ENCODE peak calls at places on chromosomes 6 and 20, in eight cellular contexts. Z is astrocyte of the cerebellum, W is fibroblast of pulmonary artery, V is BJ, O is kidney epithelial cell, N is epithelial cell of proximal tubule, I is heart left ventricle, S is A549. X is an unnamed sample.

GRCh38 chr6:52994031-52994788 is 874 bp downstream of the GSTA4 start:
- DNase-seq in Z (no peak), W (peak; percentile 39), V (no peak), O (no peak), N (no peak), I (no peak), S (peak; percentile 5), X (no peak)

GRCh38 chr20:48066256-48066655 is 281.0 kb upstream of the SULF2 start:
- DNase-seq in Z (no peak), W (peak; percentile 81), V (peak; percentile 69), O (no peak), N (no peak), I (no peak), S (no peak), X (no peak)

GRCh38 chr20:32189691-32190607 is 17.6 kb downstream of the PLAGL2 start:
- DNase-seq in Z (no peak), W (no peak), V (no peak), O (no peak), N (no peak), I (peak; percentile 69), S (no peak), X (no peak)

GRCh38 chr6:81450180-81450579 is 302.3 kb downstream of the TENT5A start:
- DNase-seq in Z (no peak), W (no peak), V (peak; percentile 37), O (no peak), N (no peak), I (no peak), S (no peak), X (no peak)

GRCh38 chr6:2632943-2633584 is 117.7 kb downstream of the MYLK4 start:
- DNase-seq in Z (no peak), W (no peak), V (no peak), O (no peak), N (no peak), I (no peak), S (no peak), X (no peak)

GRCh38 chr6:36979343-36979742 is 6.7 kb downstream of the MTCH1 start:
- DNase-seq in Z (peak; percentile 16), W (peak; percentile 71), V (no peak), O (no peak), N (no peak), I (no peak), S (no peak), X (no peak)

GRCh38 chr6:37074053-37074827 is 68.8 kb downstream of the FGD2 start:
- DNase-seq in Z (no peak), W (peak; percentile 80), V (no peak), O (no peak), N (no peak), I (no peak), S (no peak), X (no peak)

GRCh38 chr6:71012871-71013456 is 56.1 kb upstream of the B3GAT2 start:
- DNase-seq in Z (peak; percentile 31), W (peak; percentile 69), V (no peak), O (peak; percentile 2), N (peak; percentile 3), I (no peak), S (peak; percentile 57), X (no peak)

GRCh38 chr6:36113701-36114100 is 16.6 kb upstream of the MAPK13 start:
- DNase-seq in Z (no peak), W (no peak), V (no peak), O (no peak), N (no peak), I (no peak), S (no peak), X (no peak)

GRCh38 chr20:61758556-61759200 is 307.0 kb downstream of the TAF4 start:
- DNase-seq in Z (no peak), W (no peak), V (no peak), O (no peak), N (no peak), I (no peak), S (no peak), X (peak; percentile 39)

GRCh38 chr6:149102324-149102723 is 215.2 kb upstream of the TAB2 start:
- DNase-seq in Z (no peak), W (no peak), V (no peak), O (no peak), N (no peak), I (no peak), S (no peak), X (no peak)

GRCh38 chr6:161033667-161034066 is 42.1 kb downstream of the MAP3K4 start:
- DNase-seq in Z (no peak), W (no peak), V (no peak), O (no peak), N (no peak), I (no peak), S (no peak), X (no peak)

GRCh38 chr6:20808984-20809383 is 274.7 kb downstream of the CDKAL1 start:
- DNase-seq in Z (no peak), W (no peak), V (no peak), O (no peak), N (no peak), I (no peak), S (no peak), X (no peak)

GRCh38 chr6:111764238-111765182 is 108.7 kb downstream of the FYN start:
- DNase-seq in Z (no peak), W (no peak), V (no peak), O (no peak), N (no peak), I (no peak), S (no peak), X (no peak)

GRCh38 chr6:12260458-12261041 is 29.6 kb upstream of the EDN1 start:
- DNase-seq in Z (no peak), W (no peak), V (no peak), O (no peak), N (no peak), I (no peak), S (no peak), X (no peak)

GRCh38 chr20:54345301-54345724 is 130.1 kb upstream of the DOK5 start:
- DNase-seq in Z (peak; percentile 57), W (peak; percentile 75), V (peak; percentile 64), O (peak; percentile 56), N (peak; percentile 76), I (no peak), S (peak; percentile 24), X (no peak)

GRCh38 chr6:135148889-135149288 is 32.2 kb upstream of the MYB start:
- DNase-seq in Z (no peak), W (no peak), V (no peak), O (no peak), N (no peak), I (no peak), S (no peak), X (no peak)

GRCh38 chr6:43871933-43872332 is 101.9 kb downstream of the VEGFA start:
- DNase-seq in Z (no peak), W (no peak), V (no peak), O (no peak), N (no peak), I (no peak), S (no peak), X (no peak)

GRCh38 chr6:128174724-128175123 is 273.9 kb upstream of the THEMIS start:
- DNase-seq in Z (no peak), W (no peak), V (no peak), O (no peak), N (no peak), I (no peak), S (no peak), X (peak; percentile 5)

GRCh38 chr20:2295886-2296544 is at the start of gene TGM3:
- DNase-seq in Z (no peak), W (no peak), V (no peak), O (no peak), N (no peak), I (no peak), S (no peak), X (no peak)

GRCh38 chr20:63254536-63255384 is 497 bp upstream of the NKAIN4 start:
- DNase-seq in Z (no peak), W (no peak), V (no peak), O (no peak), N (no peak), I (no peak), S (no peak), X (no peak)
- H3K4me3 ChIP-seq in Z (no peak overlapping the region), W (no peak overlapping the region), V (no peak overlapping the region), O (peak overlapping the region; percentile 41), N (no peak overlapping the region), I (no peak overlapping the region), S (peak overlapping the region; percentile 50), X (peak overlapping the region; percentile 4)

DNA sequence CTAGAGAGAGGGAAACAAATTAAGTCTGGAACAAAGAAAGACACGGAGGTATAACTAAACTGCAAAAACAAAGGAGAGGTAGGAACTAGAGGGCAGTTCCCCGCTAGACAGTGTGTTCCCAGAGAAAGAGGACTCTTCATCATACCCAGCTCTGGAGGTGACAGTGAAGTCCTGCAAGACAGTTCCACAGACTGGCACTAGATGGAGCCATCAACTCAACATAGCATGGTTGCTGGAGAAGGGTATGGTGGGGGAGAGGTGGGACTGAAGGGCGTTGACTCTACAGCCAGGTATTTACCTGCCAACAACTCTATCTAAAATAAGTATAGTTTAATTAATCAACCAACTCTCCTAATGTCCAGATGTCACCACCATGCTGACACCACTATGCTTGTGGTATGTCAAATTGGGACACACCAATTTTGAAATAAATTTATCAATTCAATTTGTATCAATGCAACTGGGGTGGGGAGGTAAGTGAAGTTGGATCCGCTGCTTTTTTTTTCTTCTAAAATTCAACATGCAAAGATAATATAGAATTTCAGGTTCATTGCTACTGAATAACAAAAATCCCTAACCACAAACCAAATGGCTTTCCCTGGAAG is 9.7 kb downstream of the BACH2 start:
- DNase-seq in Z (no peak), W (peak; percentile 53), V (no peak), O (no peak), N (no peak), I (no peak), S (peak; percentile 25), X (peak; percentile 61)
- TF ChIP-seq CTCF in Z (peak; percentile 59), W (peak; percentile 80), V (peak; percentile 68), O (peak; percentile 75), N (peak; percentile 96), I (peak; percentile 45), S (peak; percentile 35), X (peak; percentile 81)

DNA sequence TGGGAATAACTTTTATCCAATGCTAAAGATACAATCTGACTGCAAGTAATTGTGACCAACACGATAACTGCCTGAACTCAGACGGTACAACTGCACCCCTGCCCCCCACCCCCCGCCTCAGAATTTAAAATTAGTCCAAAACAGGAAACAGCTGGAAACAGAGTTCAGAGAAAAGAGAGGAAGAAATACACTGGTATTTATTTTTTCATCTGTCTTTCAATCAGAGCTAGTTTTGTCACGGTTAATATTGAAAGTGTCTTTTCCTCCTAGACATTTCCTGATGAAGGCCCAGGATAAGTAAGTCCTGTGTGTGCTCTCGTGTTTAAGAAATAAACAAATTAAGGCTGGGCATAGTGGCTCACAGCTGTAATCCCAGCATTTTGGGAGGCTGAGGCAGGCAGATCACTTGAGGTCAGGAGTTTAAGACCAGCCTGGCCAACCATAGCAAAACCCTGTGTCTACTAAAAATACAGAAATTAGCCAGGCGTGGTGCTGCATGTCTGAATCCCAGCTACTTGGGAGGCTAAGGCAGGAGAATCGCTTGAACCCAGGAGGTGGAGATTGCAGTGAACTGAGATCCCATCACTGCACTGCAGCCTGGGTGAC is 21.5 kb downstream of the ACSS1 start:
- DNase-seq in Z (no peak), W (no peak), V (no peak), O (no peak), N (no peak), I (no peak), S (no peak), X (no peak)
- H3K4me3 ChIP-seq in Z (no peak overlapping the region), W (no peak overlapping the region), V (no peak overlapping the region), O (no peak overlapping the region), N (no peak overlapping the region), I (no peak overlapping the region), S (no peak overlapping the region), X (no peak overlapping the region)

DNA sequence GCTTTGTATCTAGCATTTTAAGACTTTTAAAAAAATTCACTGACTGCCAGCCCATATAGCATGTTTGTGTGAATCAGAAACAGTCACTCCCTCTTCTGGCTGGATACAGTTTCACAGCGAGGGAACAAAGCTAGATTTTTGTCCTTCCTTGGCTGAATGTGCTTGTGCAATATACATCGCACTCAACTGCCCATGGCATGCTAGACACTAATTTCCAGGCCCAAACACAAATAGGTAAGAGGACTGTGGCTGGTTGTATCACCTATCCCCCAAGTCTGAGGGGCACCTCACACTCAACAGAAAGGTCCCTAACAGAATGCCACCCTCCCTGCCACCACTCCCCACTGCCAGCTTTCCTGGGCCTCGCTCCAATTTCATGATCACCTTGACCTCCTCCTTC is 16.2 kb upstream of the BLCAP start:
- DNase-seq in Z (no peak), W (peak; percentile 65), V (no peak), O (no peak), N (no peak), I (no peak), S (peak; percentile 51), X (peak; percentile 76)
- TF ChIP-seq CTCF in Z (peak; percentile 59), W (peak; percentile 60), V (peak; percentile 66), O (peak; percentile 41), N (peak; percentile 55), I (no peak), S (peak; percentile 32), X (peak; percentile 81)